ENCODE peak calls at places on chromosomes 11 and 22, in five cellular contexts. R, U, K, S and P are unnamed samples.
A peak's percentile ranks its signal among the peaks of the same experiment; 100 is the strongest.

GRCh38 chr22:40399661-40400060 is 29.3 kb downstream of the SGSM3 start:
- DNase-seq in R (no peak), U (no peak), K (no peak), S (no peak), P (no peak)

GRCh38 chr11:69123593-69124545 is 31.9 kb upstream of the SMIM38 start:
- DNase-seq in R (peak; percentile 30), U (no peak), K (no peak), S (no peak), P (no peak)

GRCh38 chr11:119592642-119593041 is 136.4 kb downstream of the NECTIN1 start:
- DNase-seq in R (no peak), U (no peak), K (no peak), S (no peak), P (no peak)

GRCh38 chr11:10751581-10751940 is 515 bp downstream of the CTR9 start:
- DNase-seq in R (no peak), U (no peak), K (no peak), S (no peak), P (no peak)

GRCh38 chr22:39363751-39364484 is 14.1 kb downstream of the SYNGR1 start:
- DNase-seq in R (no peak), U (no peak), K (no peak), S (no peak), P (no peak)

GRCh38 chr22:24338701-24339451 is 68.2 kb downstream of the SPECC1L start:
- DNase-seq in R (no peak), U (no peak), K (no peak), S (no peak), P (no peak)

GRCh38 chr11:111441443-111441842 is 62.4 kb upstream of the POU2AF1 start:
- DNase-seq in R (peak; percentile 16), U (no peak), K (no peak), S (peak; percentile 91), P (no peak)

GRCh38 chr22:49269371-49269770 is 558.3 kb downstream of the BRD1 start:
- DNase-seq in R (no peak), U (no peak), K (no peak), S (no peak), P (no peak)